ENCODE peak calls at places on chromosome 1, in eight cellular contexts. U is tibial nerve, G is Peyer's patch, O is left lung, S is pancreas, C is RWPE2, V is K562, B is ovary. Z is an unnamed sample.

GRCh38 chr1:65434255-65434654 is 13.8 kb downstream of the LEPR start:
- DNase-seq in U (no peak), G (no peak), O (no peak), S (no peak), C (no peak), V (no peak), B (no peak), Z (no peak)

GRCh38 chr1:223738465-223739365 is 26.4 kb downstream of the CAPN2 start:
- DNase-seq in U (no peak), G (peak; percentile 74), O (no peak), S (no peak), C (no peak), V (no peak), B (no peak), Z (no peak)

GRCh38 chr1:223201967-223202366 is 58.9 kb upstream of the TLR5 start:
- DNase-seq in U (no peak), G (no peak), O (peak; percentile 47), S (no peak), C (no peak), V (no peak), B (no peak), Z (no peak)

GRCh38 chr1:241336335-241336734 is 20.7 kb downstream of the RGS7 start:
- DNase-seq in U (no peak), G (no peak), O (no peak), S (no peak), C (no peak), V (no peak), B (no peak), Z (no peak)

GRCh38 chr1:27686223-27686990 is 14.4 kb upstream of the IFI6 start:
- DNase-seq in U (no peak), G (peak; percentile 86), O (peak; percentile 66), S (no peak), C (no peak), V (no peak), B (no peak), Z (no peak)

GRCh38 chr1:195376190-195376589 is 1232.0 kb downstream of the KCNT2 start:
- DNase-seq in U (no peak), G (no peak), O (no peak), S (no peak), C (no peak), V (no peak), B (no peak), Z (no peak)

GRCh38 chr1:195946500-195946899 is 661.7 kb downstream of the KCNT2 start:
- DNase-seq in U (no peak), G (no peak), O (no peak), S (no peak), C (no peak), V (no peak), B (no peak), Z (no peak)

GRCh38 chr1:159469921-159470595 is 30.5 kb downstream of the OR10J1 start:
- DNase-seq in U (no peak), G (no peak), O (no peak), S (no peak), C (no peak), V (no peak), B (no peak), Z (no peak)

GRCh38 chr1:174883361-174883760 is 116.4 kb upstream of the CACYBP start:
- DNase-seq in U (no peak), G (no peak), O (no peak), S (no peak), C (no peak), V (no peak), B (no peak), Z (no peak)

GRCh38 chr1:4655674-4656532 is 1.5 kb downstream of the AJAP1 start:
- DNase-seq in U (no peak), G (no peak), O (no peak), S (peak; percentile 45), C (peak; percentile 83), V (peak; percentile 28), B (peak; percentile 88), Z (no peak)

GRCh38 chr1:59595774-59596173 is 219.0 kb upstream of the HOOK1 start:
- DNase-seq in U (no peak), G (no peak), O (no peak), S (no peak), C (no peak), V (no peak), B (no peak), Z (no peak)

GRCh38 chr1:19197849-19198248 is 12.2 kb downstream of the UBR4 start:
- DNase-seq in U (no peak), G (no peak), O (no peak), S (no peak), C (no peak), V (peak; percentile 37), B (no peak), Z (no peak)

GRCh38 chr1:181090653-181091126 is 2.2 kb downstream of the IER5 start:
- DNase-seq in U (no peak), G (no peak), O (no peak), S (no peak), C (no peak), V (peak; percentile 44), B (no peak), Z (no peak)

GRCh38 chr1:157978547-157979403 is 14.7 kb upstream of the KIRREL1 start:
- DNase-seq in U (no peak), G (peak; percentile 63), O (peak; percentile 79), S (no peak), C (no peak), V (no peak), B (no peak), Z (no peak)

GRCh38 chr1:201748331-201748730 is 80.6 kb upstream of the IPO9 start:
- DNase-seq in U (no peak), G (no peak), O (no peak), S (no peak), C (no peak), V (no peak), B (no peak), Z (peak; percentile 61)
- H3K27ac ChIP-seq in U (no peak overlapping the region), G (no peak overlapping the region), O (no peak overlapping the region), S (no peak overlapping the region), C (peak overlapping the region; percentile 99), V (no peak overlapping the region), B (no peak overlapping the region), Z (peak overlapping the region; percentile 87)

GRCh38 chr1:6582370-6582769 is 2.6 kb downstream of the ZBTB48 start:
- DNase-seq in U (no peak), G (peak; percentile 87), O (no peak), S (no peak), C (no peak), V (no peak), B (no peak), Z (no peak)

GRCh38 chr1:6580588-6581270 is 935 bp downstream of the ZBTB48 start:
- DNase-seq in U (no peak), G (peak; percentile 61), O (no peak), S (peak; percentile 70), C (no peak), V (peak; percentile 48), B (no peak), Z (no peak)

GRCh38 chr1:6579374-6580118 is at the start of gene ZBTB48:
- DNase-seq in U (peak; percentile 100), G (peak; percentile 100), O (peak; percentile 100), S (peak; percentile 100), C (peak; percentile 98), V (peak; percentile 100), B (peak; percentile 100), Z (peak; percentile 97)

GRCh38 chr1:6580119-6580587 is 359 bp downstream of the ZBTB48 start:
- DNase-seq in U (no peak), G (no peak), O (no peak), S (no peak), C (no peak), V (no peak), B (no peak), Z (no peak)

DNA sequence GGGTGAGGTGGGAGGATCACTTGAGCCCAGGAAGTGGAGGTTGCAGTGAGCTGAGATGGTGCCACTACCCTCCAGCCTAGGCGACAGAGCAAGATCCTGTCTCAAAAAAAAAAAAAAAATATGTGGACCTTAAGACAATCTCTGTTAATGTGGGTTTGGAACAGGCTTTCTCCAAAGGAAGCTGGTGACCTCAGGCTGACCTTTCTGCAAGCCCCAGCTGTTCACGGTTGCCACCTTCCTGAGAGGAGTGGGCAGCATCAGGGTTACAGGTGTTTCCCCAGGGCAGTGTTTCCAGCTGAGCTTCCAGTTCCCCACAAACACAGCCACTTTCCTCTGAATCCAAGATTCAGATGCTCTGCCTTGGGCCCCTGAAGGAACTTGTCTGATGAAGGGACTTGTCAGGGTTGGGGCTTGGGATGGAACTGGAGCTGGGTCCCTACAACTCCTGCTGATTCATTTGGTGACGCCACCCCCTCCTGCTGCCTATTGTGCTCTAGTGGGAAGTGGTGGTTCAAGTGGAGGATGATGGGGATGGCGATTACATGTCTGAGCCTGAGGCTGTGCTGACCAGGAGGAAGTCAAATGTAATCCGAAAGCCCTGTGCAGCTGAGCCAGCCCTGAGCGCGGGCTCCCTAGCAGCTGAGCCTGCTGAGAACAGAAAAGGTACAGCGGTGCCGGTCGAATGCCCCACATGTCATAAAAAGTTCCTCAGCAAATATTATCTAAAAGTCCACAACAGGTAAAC is 1.9 kb downstream of the ZBTB48 start:
- DNase-seq in U (no peak), G (peak; percentile 64), O (peak; percentile 85), S (no peak), C (no peak), V (no peak), B (no peak), Z (no peak)
- H3K27ac ChIP-seq in U (peak overlapping the region; percentile 99), G (peak overlapping the region; percentile 96), O (peak overlapping the region; percentile 96), S (peak overlapping the region; percentile 89), C (peak overlapping the region; percentile 21), V (peak overlapping the region; percentile 73), B (peak overlapping the region; percentile 91), Z (no peak overlapping the region)

GRCh38 chr1:170594227-170594626 is 62.3 kb downstream of the GORAB start:
- DNase-seq in U (no peak), G (no peak), O (no peak), S (no peak), C (no peak), V (no peak), B (no peak), Z (no peak)
- H3K27ac ChIP-seq in U (no peak overlapping the region), G (no peak overlapping the region), O (no peak overlapping the region), S (no peak overlapping the region), C (no peak overlapping the region), V (no peak overlapping the region), B (peak overlapping the region; percentile 22), Z (peak overlapping the region; percentile 1)

GRCh38 chr1:205632374-205633169 is 761 bp upstream of the ELK4 start:
- DNase-seq in U (no peak), G (no peak), O (no peak), S (no peak), C (no peak), V (no peak), B (no peak), Z (no peak)
- H3K27ac ChIP-seq in U (peak overlapping the region; percentile 99), G (peak overlapping the region; percentile 97), O (peak overlapping the region; percentile 87), S (peak overlapping the region; percentile 95), C (peak overlapping the region; percentile 93), V (peak overlapping the region; percentile 93), B (peak overlapping the region; percentile 97), Z (peak overlapping the region; percentile 99)

Z was measured in thoracic aorta.